ENCODE peak calls at places on chromosome 17, in ten cellular contexts. J is OCI-LY7; S is naive thymus-derived CD4-positive, alpha-beta T cell; G is body of pancreas; M is prostate gland; V is colonic mucosa; U is adipocyte; R is heart right ventricle; T is aorta; C is left ventricle myocardium inferior. E is an unnamed sample. For H3K36me3, the result is how much of the 10 kb centered on the place peaks cover.

GRCh38 chr17:77371117-77371887 is 230.5 kb downstream of the SEC14L1 start:
- DNase-seq in R (no peak), S (no peak), J (no peak), C (no peak), T (peak), V (no peak), M (no peak), G (no peak), U (peak), E (no peak)

GRCh38 chr17:7651959-7652658 is 1.4 kb downstream of the ATP1B2 start:
- DNase-seq in V (no peak), J (no peak), C (no peak), T (no peak), S (no peak), U (no peak), G (no peak), M (no peak), R (peak), E (no peak)

GRCh38 chr17:46943218-46943510 is 20.2 kb downstream of the GOSR2 start:
- DNase-seq in R (no peak), G (no peak), V (no peak), T (no peak), C (no peak), S (no peak), M (no peak), U (no peak), J (no peak), E (no peak)

GRCh38 chr17:57086069-57086930 is 1.3 kb downstream of the AKAP1 start:
- DNase-seq in R (no peak), V (peak), U (peak), T (peak), M (no peak), C (no peak), S (peak), G (peak), J (peak), E (peak)

GRCh38 chr17:33292184-33292980 is 713 bp downstream of the ASIC2 start:
- DNase-seq in M (no peak), U (no peak), S (no peak), V (peak), J (no peak), R (no peak), C (no peak), G (no peak), T (peak), E (peak)

GRCh38 chr17:58396173-58396572 is 21.2 kb downstream of the RNF43 start:
- DNase-seq in R (no peak), S (no peak), V (no peak), M (no peak), U (no peak), G (no peak), T (no peak), C (no peak), J (no peak), E (no peak)

GRCh38 chr17:76246080-76247066 is 6.1 kb upstream of the RNF157 start:
- DNase-seq in J (peak), S (no peak), V (no peak), G (no peak), T (no peak), C (no peak), M (no peak), R (no peak), U (peak), E (peak)

GRCh38 chr17:29613371-29613837 is 9.3 kb downstream of the CORO6 start:
- DNase-seq in R (peak), U (peak), T (peak), M (peak), S (peak), G (peak), C (peak), J (peak), V (peak), E (peak)

GRCh38 chr17:82677353-82677925 is 21.1 kb downstream of the RAB40B start:
- DNase-seq in T (no peak), V (no peak), S (no peak), R (no peak), M (no peak), J (peak), G (no peak), U (no peak), C (no peak), E (no peak)

GRCh38 chr17:76737082-76737675 is at the start of gene SRSF2:
- DNase-seq in G (peak), V (peak), J (peak), M (peak), U (peak), T (peak), C (peak), R (peak), S (peak), E (peak)

GRCh38 chr17:70420876-70421445 is 251.6 kb downstream of the KCNJ2 start:
- DNase-seq in J (no peak), S (no peak), T (no peak), C (no peak), G (no peak), M (no peak), V (no peak), U (no peak), R (no peak), E (no peak)

GRCh38 chr17:4397840-4398239 is 31.4 kb upstream of the UBE2G1 start:
- DNase-seq in J (no peak), V (no peak), R (no peak), C (no peak), U (no peak), M (no peak), S (no peak), G (no peak), T (no peak), E (no peak)

GRCh38 chr17:13562271-13562800 is 39.4 kb downstream of the HS3ST3A1 start:
- DNase-seq in J (no peak), U (peak), T (peak), V (no peak), R (no peak), G (no peak), C (no peak), S (no peak), M (no peak), E (no peak)
- H3K4me3 ChIP-seq in J (no peak), U (peak), T (no peak), V (no peak), R (no peak), G (no peak), C (no peak), S (no peak), M (no peak), E (no peak)

GRCh38 chr17:18101828-18102227 is 6.7 kb upstream of the MYO15A start:
- DNase-seq in R (no peak), G (no peak), S (no peak), T (peak), C (no peak), M (no peak), U (no peak), J (no peak), V (no peak), E (no peak)

GRCh38 chr17:18100616-18101015 is 7.9 kb upstream of the MYO15A start:
- DNase-seq in J (no peak), V (no peak), S (no peak), U (no peak), R (no peak), G (no peak), M (no peak), T (no peak), C (no peak), E (no peak)

GRCh38 chr17:18102640-18103039 is 5.9 kb upstream of the MYO15A start:
- DNase-seq in U (no peak), J (peak), G (no peak), C (no peak), S (no peak), R (no peak), V (no peak), T (no peak), M (no peak), E (no peak)

GRCh38 chr17:18094409-18094807 is 6.7 kb downstream of the DRG2 start:
- DNase-seq in C (no peak), G (no peak), V (no peak), M (no peak), R (no peak), U (no peak), T (no peak), S (no peak), J (no peak), E (no peak)

GRCh38 chr17:18099516-18099915 is 9.0 kb upstream of the MYO15A start:
- DNase-seq in S (no peak), R (no peak), U (no peak), C (no peak), M (no peak), T (no peak), J (no peak), G (no peak), V (no peak), E (no peak)
- H3K36me3 ChIP-seq in S (under half), R (half or more), U (half or more), C (half or more), M (under half), T (under half), J (half or more), G (under half), V (under half), E (under half)

GRCh38 chr17:42120161-42121065 is 754 bp downstream of the KAT2A start:
- DNase-seq in T (no peak), S (no peak), J (peak), G (no peak), R (no peak), C (no peak), V (no peak), M (no peak), U (peak), E (no peak)
- H3K4me3 ChIP-seq in T (peak), S (peak), J (peak), G (peak), R (peak), C (peak), V (peak), M (peak), U (peak), E (peak)

GRCh38 chr17:34303606-34304005 is 15.6 kb upstream of the CCL8 start:
- DNase-seq in G (no peak), C (no peak), M (no peak), U (no peak), S (no peak), V (no peak), T (no peak), J (no peak), R (no peak), E (no peak)
- H3K36me3 ChIP-seq in G (under half), C (under half), M (under half), U (under half), S (under half), V (under half), T (under half), J (under half), R (under half), E (under half)

E was measured in GM06990.